ENCODE peak calls at places on chromosome 2, in four cellular contexts. D, M, B and O are unnamed samples.

GRCh38 chr2:23413641-23414040 is 28.7 kb downstream of the KLHL29 start:
- DNase-seq in B (no peak), D (no peak), M (no peak), O (no peak)

GRCh38 chr2:183179156-183179555 is 54.9 kb downstream of the NUP35 start:
- DNase-seq in M (no peak), B (no peak), D (no peak), O (no peak)

GRCh38 chr2:26542676-26543505 is 65.0 kb upstream of the OTOF start:
- DNase-seq in B (no peak), M (no peak), D (no peak), O (no peak)

GRCh38 chr2:53021285-53021684 is 746.3 kb upstream of the CHAC2 start:
- DNase-seq in D (no peak), M (no peak), B (no peak), O (no peak)

GRCh38 chr2:174235680-174236079 is 12.7 kb downstream of the OLA1 start:
- DNase-seq in M (no peak), D (no peak), B (no peak), O (no peak)

GRCh38 chr2:150846691-150847090 is 359.2 kb upstream of the RND3 start:
- DNase-seq in D (no peak), M (no peak), B (no peak), O (no peak)

GRCh38 chr2:175865716-175866115 is 136.4 kb downstream of the LNPK start:
- DNase-seq in M (no peak), B (no peak), D (no peak), O (no peak)

GRCh38 chr2:171703574-171704347 is 16.5 kb downstream of the DYNC1I2 start:
- DNase-seq in M (no peak), D (peak; percentile 53), B (peak; percentile 59), O (peak; percentile 26)

GRCh38 chr2:83142934-83143333 is 1316.1 kb downstream of the SUCLG1 start:
- DNase-seq in D (no peak), M (no peak), B (no peak), O (no peak)

GRCh38 chr2:62489702-62490101 is 16.3 kb downstream of the TMEM17 start:
- DNase-seq in M (no peak), D (peak; percentile 49), B (no peak), O (no peak)

GRCh38 chr2:3168230-3168891 is 209.3 kb downstream of the EIPR1 start:
- DNase-seq in M (no peak), D (no peak), B (no peak), O (no peak)

GRCh38 chr2:203327582-203327917 is 644 bp upstream of the ABI2 start:
- DNase-seq in M (no peak), B (peak; percentile 14), D (no peak), O (no peak)

GRCh38 chr2:20619624-20620024 is 31.3 kb downstream of the HS1BP3 start:
- DNase-seq in M (no peak), D (no peak), B (no peak), O (no peak)

GRCh38 chr2:234292205-234292954 is 204.5 kb downstream of the ARL4C start:
- DNase-seq in M (peak; percentile 80), D (no peak), B (no peak), O (no peak)

GRCh38 chr2:48694143-48694542 is 61.4 kb downstream of the LHCGR start:
- DNase-seq in M (no peak), D (peak; percentile 27), B (no peak), O (no peak)

GRCh38 chr2:58762176-58762781 is 521.2 kb upstream of the FANCL start:
- DNase-seq in M (no peak), D (peak; percentile 35), B (peak; percentile 78), O (peak; percentile 68)

GRCh38 chr2:65186872-65187851 is 40.5 kb upstream of the ACTR2 start:
- DNase-seq in D (peak; percentile 88), B (peak; percentile 87), M (no peak), O (peak; percentile 84)

GRCh38 chr2:196160101-196160500 is 11.3 kb downstream of the STK17B start:
- DNase-seq in M (peak; percentile 86), B (peak; percentile 69), D (no peak), O (no peak)

GRCh38 chr2:128228894-128229293 is 89.8 kb downstream of the HS6ST1 start:
- DNase-seq in B (no peak), M (no peak), D (peak; percentile 49), O (no peak)

GRCh38 chr2:121202541-121203310 is 82.3 kb downstream of the TFCP2L1 start:
- DNase-seq in M (no peak), B (no peak), D (no peak), O (no peak)

GRCh38 chr2:26605195-26605968 is 35.8 kb downstream of the CIB4 start:
- DNase-seq in M (peak; percentile 8), D (peak; percentile 60), B (peak; percentile 69), O (peak; percentile 65)

GRCh38 chr2:16080516-16080915 is 140.2 kb downstream of the MYCN start:
- DNase-seq in M (no peak), B (no peak), D (no peak), O (no peak)

GRCh38 chr2:97653874-97654273 is 8.0 kb downstream of the COX5B start:
- DNase-seq in D (no peak), M (no peak), B (no peak), O (no peak)

GRCh38 chr2:221527759-221528444 is 44.2 kb downstream of the EPHA4 start:
- DNase-seq in M (no peak), D (peak; percentile 21), B (no peak), O (no peak)

GRCh38 chr2:101854877-101855276 is 136.9 kb upstream of the IL1R2 start:
- DNase-seq in M (no peak), D (peak; percentile 21), B (no peak), O (no peak)

GRCh38 chr2:20501974-20502373 is 55.1 kb downstream of the RHOB start:
- DNase-seq in B (peak; percentile 38), M (no peak), D (no peak), O (no peak)

GRCh38 chr2:68643011-68643873 is at the start of gene PROKR1:
- DNase-seq in B (peak; percentile 67), D (no peak), M (no peak), O (peak; percentile 62)

GRCh38 chr2:10533811-10534321 is 85.7 kb upstream of the ODC1 start:
- DNase-seq in B (no peak), M (no peak), D (no peak), O (no peak)

GRCh38 chr2:36696533-36696932 is at the start of gene VIT:
- DNase-seq in B (no peak), D (no peak), M (no peak), O (no peak)

GRCh38 chr2:237566401-237567235 is at the start of gene PRLH:
- DNase-seq in M (no peak), B (no peak), D (no peak), O (no peak)

GRCh38 chr2:64491426-64491825 is 32.7 kb upstream of the AFTPH start:
- DNase-seq in B (no peak), D (no peak), M (no peak), O (no peak)

DNA sequence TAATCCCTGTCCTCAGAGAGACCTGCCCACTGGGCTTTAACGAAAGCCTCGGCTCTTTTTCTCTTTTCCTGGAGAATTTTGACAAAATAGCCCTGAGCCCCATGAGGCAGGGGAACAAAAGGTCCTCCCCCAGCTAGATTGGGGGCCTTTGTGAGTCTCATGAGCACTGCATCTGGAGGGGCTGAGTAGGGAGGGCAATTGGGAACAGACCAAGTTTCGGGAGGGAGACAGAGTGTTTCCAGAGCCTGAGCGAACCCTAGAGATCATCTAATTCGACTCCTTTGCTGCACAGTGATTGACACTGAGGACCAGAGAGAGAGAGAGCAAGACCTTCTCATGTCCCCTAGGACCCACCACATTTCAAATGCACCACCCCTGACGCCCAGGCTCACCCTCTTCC is 124.0 kb upstream of the HAAO start:
- DNase-seq in M (no peak), B (no peak), D (no peak), O (no peak)
- TF ChIP-seq FOXK2 in M (no peak), B (no peak), D (no peak), O (no peak)

GRCh38 chr2:218343591-218343990 is 13.1 kb upstream of the CATIP start:
- DNase-seq in M (no peak), D (no peak), B (no peak), O (no peak)
- TF ChIP-seq FOXK2 in M (no peak), D (no peak), B (no peak), O (no peak)

GRCh38 chr2:186437719-186438118 is 48.3 kb upstream of the ZC3H15 start:
- DNase-seq in D (no peak), M (no peak), B (no peak), O (no peak)
- TF ChIP-seq FOXK2 in D (no peak), M (no peak), B (no peak), O (no peak)

GRCh38 chr2:172970660-172971059 is 105.0 kb upstream of the MAP3K20 start:
- DNase-seq in B (no peak), D (no peak), M (no peak), O (no peak)
- TF ChIP-seq FOXK2 in B (no peak), D (no peak), M (no peak), O (no peak)

GRCh38 chr2:240929364-240930095 is 23.4 kb downstream of the CROCC2 start:
- DNase-seq in M (no peak), D (no peak), B (no peak), O (no peak)

GRCh38 chr2:240930096-240930630 is 24.0 kb downstream of the CROCC2 start:
- DNase-seq in B (no peak), M (no peak), D (no peak), O (no peak)

GRCh38 chr2:240926516-240927389 is 20.6 kb downstream of the CROCC2 start:
- DNase-seq in M (no peak), D (no peak), B (no peak), O (no peak)

GRCh38 chr2:240927390-240927781 is 21.2 kb downstream of the CROCC2 start:
- DNase-seq in M (no peak), B (no peak), D (no peak), O (no peak)

GRCh38 chr2:240928476-240929363 is 22.6 kb downstream of the CROCC2 start:
- DNase-seq in D (no peak), M (no peak), B (no peak), O (no peak)
- TF ChIP-seq FOXK2 in D (no peak), M (no peak), B (no peak), O (no peak)